ENCODE peak calls at places on chromosomes 3 and 15, in ten cellular contexts. One of them, this sample, is unnamed.

GRCh38 chr15:71338251-71338650 is 223.0 kb downstream of the THSD4 start:
- DNase-seq in RPMI7951: no peak
- DNase-seq in ELR: no peak
- DNase-seq in aorta: no peak
- DNase-seq in progenitor cell of endocrine pancreas: no peak
- DNase-seq in stimulated activated CD4-positive, alpha-beta T cell treated with anti-CD3 and anti-CD28 coated beads, Interleukin-1b, Interleukin-23, amount 100 ng/mL, for 1 hour: no peak
- DNase-seq in transverse colon: no peak
- DNase-seq in fibroblast of lung: no peak
- DNase-seq in EH: no peak
- DNase-seq in activated gamma-delta T cell treated with Interleukin-2 at 50 U/mL for 16 hours: no peak
- DNase-seq in this sample: no peak

GRCh38 chr15:40843885-40844542 is at the start of gene SPINT1:
- DNase-seq in RPMI7951: no peak
- DNase-seq in ELR: peak; percentile 16
- DNase-seq in aorta: peak; percentile 79
- DNase-seq in progenitor cell of endocrine pancreas: peak; percentile 44
- DNase-seq in stimulated activated CD4-positive, alpha-beta T cell treated with anti-CD3 and anti-CD28 coated beads, Interleukin-1b, Interleukin-23, amount 100 ng/mL, for 1 hour: no peak
- DNase-seq in transverse colon: peak; percentile 82
- DNase-seq in fibroblast of lung: no peak
- DNase-seq in EH: peak; percentile 14
- DNase-seq in activated gamma-delta T cell treated with Interleukin-2 at 50 U/mL for 16 hours: no peak
- DNase-seq in this sample: peak; percentile 82

GRCh38 chr3:158747417-158747816 is 15.2 kb upstream of the RARRES1 start:
- DNase-seq in RPMI7951: no peak
- DNase-seq in ELR: no peak
- DNase-seq in aorta: no peak
- DNase-seq in progenitor cell of endocrine pancreas: no peak
- DNase-seq in stimulated activated CD4-positive, alpha-beta T cell treated with anti-CD3 and anti-CD28 coated beads, Interleukin-1b, Interleukin-23, amount 100 ng/mL, for 1 hour: no peak
- DNase-seq in transverse colon: no peak
- DNase-seq in fibroblast of lung: no peak
- DNase-seq in EH: no peak
- DNase-seq in activated gamma-delta T cell treated with Interleukin-2 at 50 U/mL for 16 hours: no peak
- DNase-seq in this sample: no peak

GRCh38 chr3:34783881-34784280 is 855.4 kb upstream of the ARPP21 start:
- DNase-seq in RPMI7951: no peak
- DNase-seq in ELR: no peak
- DNase-seq in aorta: no peak
- DNase-seq in progenitor cell of endocrine pancreas: no peak
- DNase-seq in stimulated activated CD4-positive, alpha-beta T cell treated with anti-CD3 and anti-CD28 coated beads, Interleukin-1b, Interleukin-23, amount 100 ng/mL, for 1 hour: no peak
- DNase-seq in transverse colon: no peak
- DNase-seq in fibroblast of lung: no peak
- DNase-seq in EH: peak; percentile 33
- DNase-seq in activated gamma-delta T cell treated with Interleukin-2 at 50 U/mL for 16 hours: no peak
- DNase-seq in this sample: no peak

GRCh38 chr3:117524890-117525289 is 815.3 kb downstream of the TUSC7 start:
- DNase-seq in RPMI7951: no peak
- DNase-seq in ELR: peak; percentile 35
- DNase-seq in aorta: no peak
- DNase-seq in progenitor cell of endocrine pancreas: no peak
- DNase-seq in stimulated activated CD4-positive, alpha-beta T cell treated with anti-CD3 and anti-CD28 coated beads, Interleukin-1b, Interleukin-23, amount 100 ng/mL, for 1 hour: no peak
- DNase-seq in transverse colon: no peak
- DNase-seq in fibroblast of lung: peak; percentile 67
- DNase-seq in EH: peak; percentile 30
- DNase-seq in activated gamma-delta T cell treated with Interleukin-2 at 50 U/mL for 16 hours: no peak
- DNase-seq in this sample: no peak

GRCh38 chr3:58351920-58352319 is 19.2 kb downstream of the PXK start:
- DNase-seq in RPMI7951: no peak
- DNase-seq in ELR: no peak
- DNase-seq in aorta: no peak
- DNase-seq in progenitor cell of endocrine pancreas: no peak
- DNase-seq in stimulated activated CD4-positive, alpha-beta T cell treated with anti-CD3 and anti-CD28 coated beads, Interleukin-1b, Interleukin-23, amount 100 ng/mL, for 1 hour: no peak
- DNase-seq in transverse colon: no peak
- DNase-seq in fibroblast of lung: no peak
- DNase-seq in EH: no peak
- DNase-seq in activated gamma-delta T cell treated with Interleukin-2 at 50 U/mL for 16 hours: no peak
- DNase-seq in this sample: peak; percentile 60

GRCh38 chr3:194086251-194087075 is 49.5 kb upstream of the HES1 start:
- DNase-seq in RPMI7951: no peak
- DNase-seq in ELR: no peak
- DNase-seq in aorta: no peak
- DNase-seq in progenitor cell of endocrine pancreas: no peak
- DNase-seq in stimulated activated CD4-positive, alpha-beta T cell treated with anti-CD3 and anti-CD28 coated beads, Interleukin-1b, Interleukin-23, amount 100 ng/mL, for 1 hour: no peak
- DNase-seq in transverse colon: no peak
- DNase-seq in fibroblast of lung: no peak
- DNase-seq in EH: peak; percentile 65
- DNase-seq in activated gamma-delta T cell treated with Interleukin-2 at 50 U/mL for 16 hours: no peak
- DNase-seq in this sample: no peak

GRCh38 chr15:79115971-79116370 is 25.4 kb upstream of the RASGRF1 start:
- DNase-seq in RPMI7951: no peak
- DNase-seq in ELR: no peak
- DNase-seq in aorta: no peak
- DNase-seq in progenitor cell of endocrine pancreas: no peak
- DNase-seq in stimulated activated CD4-positive, alpha-beta T cell treated with anti-CD3 and anti-CD28 coated beads, Interleukin-1b, Interleukin-23, amount 100 ng/mL, for 1 hour: no peak
- DNase-seq in transverse colon: no peak
- DNase-seq in fibroblast of lung: no peak
- DNase-seq in EH: no peak
- DNase-seq in activated gamma-delta T cell treated with Interleukin-2 at 50 U/mL for 16 hours: no peak
- DNase-seq in this sample: no peak

GRCh38 chr3:28924744-28925360 is 356.0 kb upstream of the RBMS3 start:
- DNase-seq in RPMI7951: peak; percentile 23
- DNase-seq in ELR: peak; percentile 58
- DNase-seq in aorta: no peak
- DNase-seq in progenitor cell of endocrine pancreas: no peak
- DNase-seq in stimulated activated CD4-positive, alpha-beta T cell treated with anti-CD3 and anti-CD28 coated beads, Interleukin-1b, Interleukin-23, amount 100 ng/mL, for 1 hour: no peak
- DNase-seq in transverse colon: no peak
- DNase-seq in fibroblast of lung: no peak
- DNase-seq in EH: peak; percentile 48
- DNase-seq in activated gamma-delta T cell treated with Interleukin-2 at 50 U/mL for 16 hours: no peak
- DNase-seq in this sample: no peak

GRCh38 chr15:64571857-64572291 is 111.5 kb downstream of the ZNF609 start:
- DNase-seq in RPMI7951: no peak
- DNase-seq in ELR: no peak
- DNase-seq in aorta: no peak
- DNase-seq in progenitor cell of endocrine pancreas: no peak
- DNase-seq in stimulated activated CD4-positive, alpha-beta T cell treated with anti-CD3 and anti-CD28 coated beads, Interleukin-1b, Interleukin-23, amount 100 ng/mL, for 1 hour: no peak
- DNase-seq in transverse colon: no peak
- DNase-seq in fibroblast of lung: no peak
- DNase-seq in EH: no peak
- DNase-seq in activated gamma-delta T cell treated with Interleukin-2 at 50 U/mL for 16 hours: no peak
- DNase-seq in this sample: no peak

GRCh38 chr3:29373016-29373690 is 92.3 kb downstream of the RBMS3 start:
- DNase-seq in RPMI7951: peak; percentile 93
- DNase-seq in ELR: peak; percentile 61
- DNase-seq in aorta: no peak
- DNase-seq in progenitor cell of endocrine pancreas: no peak
- DNase-seq in stimulated activated CD4-positive, alpha-beta T cell treated with anti-CD3 and anti-CD28 coated beads, Interleukin-1b, Interleukin-23, amount 100 ng/mL, for 1 hour: no peak
- DNase-seq in transverse colon: no peak
- DNase-seq in fibroblast of lung: peak; percentile 35
- DNase-seq in EH: peak; percentile 85
- DNase-seq in activated gamma-delta T cell treated with Interleukin-2 at 50 U/mL for 16 hours: no peak
- DNase-seq in this sample: no peak

GRCh38 chr3:77672016-77672415 is 632.1 kb downstream of the ROBO2 start:
- DNase-seq in RPMI7951: no peak
- DNase-seq in ELR: no peak
- DNase-seq in aorta: no peak
- DNase-seq in progenitor cell of endocrine pancreas: no peak
- DNase-seq in stimulated activated CD4-positive, alpha-beta T cell treated with anti-CD3 and anti-CD28 coated beads, Interleukin-1b, Interleukin-23, amount 100 ng/mL, for 1 hour: no peak
- DNase-seq in transverse colon: no peak
- DNase-seq in fibroblast of lung: no peak
- DNase-seq in EH: no peak
- DNase-seq in activated gamma-delta T cell treated with Interleukin-2 at 50 U/mL for 16 hours: no peak
- DNase-seq in this sample: peak; percentile 21

GRCh38 chr15:83475551-83475950 is 28.4 kb downstream of the SH3GL3 start:
- DNase-seq in RPMI7951: peak; percentile 10
- DNase-seq in ELR: peak; percentile 42
- DNase-seq in aorta: no peak
- DNase-seq in progenitor cell of endocrine pancreas: no peak
- DNase-seq in stimulated activated CD4-positive, alpha-beta T cell treated with anti-CD3 and anti-CD28 coated beads, Interleukin-1b, Interleukin-23, amount 100 ng/mL, for 1 hour: no peak
- DNase-seq in transverse colon: no peak
- DNase-seq in fibroblast of lung: peak; percentile 15
- DNase-seq in EH: no peak
- DNase-seq in activated gamma-delta T cell treated with Interleukin-2 at 50 U/mL for 16 hours: no peak
- DNase-seq in this sample: no peak

GRCh38 chr3:131503328-131503650 is 518 bp upstream of the MRPL3 start:
- DNase-seq in RPMI7951: peak; percentile 21
- DNase-seq in ELR: peak; percentile 7
- DNase-seq in aorta: no peak
- DNase-seq in progenitor cell of endocrine pancreas: no peak
- DNase-seq in stimulated activated CD4-positive, alpha-beta T cell treated with anti-CD3 and anti-CD28 coated beads, Interleukin-1b, Interleukin-23, amount 100 ng/mL, for 1 hour: no peak
- DNase-seq in transverse colon: no peak
- DNase-seq in fibroblast of lung: no peak
- DNase-seq in EH: peak; percentile 12
- DNase-seq in activated gamma-delta T cell treated with Interleukin-2 at 50 U/mL for 16 hours: no peak
- DNase-seq in this sample: peak; percentile 38

GRCh38 chr3:11411956-11412355 is 139.8 kb downstream of the ATG7 start:
- DNase-seq in RPMI7951: no peak
- DNase-seq in ELR: no peak
- DNase-seq in aorta: no peak
- DNase-seq in progenitor cell of endocrine pancreas: no peak
- DNase-seq in stimulated activated CD4-positive, alpha-beta T cell treated with anti-CD3 and anti-CD28 coated beads, Interleukin-1b, Interleukin-23, amount 100 ng/mL, for 1 hour: no peak
- DNase-seq in transverse colon: no peak
- DNase-seq in fibroblast of lung: no peak
- DNase-seq in EH: no peak
- DNase-seq in activated gamma-delta T cell treated with Interleukin-2 at 50 U/mL for 16 hours: no peak
- DNase-seq in this sample: no peak

GRCh38 chr3:171895890-171896289 is 52.7 kb downstream of the TMEM212 start:
- DNase-seq in RPMI7951: no peak
- DNase-seq in ELR: no peak
- DNase-seq in aorta: no peak
- DNase-seq in progenitor cell of endocrine pancreas: no peak
- DNase-seq in stimulated activated CD4-positive, alpha-beta T cell treated with anti-CD3 and anti-CD28 coated beads, Interleukin-1b, Interleukin-23, amount 100 ng/mL, for 1 hour: no peak
- DNase-seq in transverse colon: no peak
- DNase-seq in fibroblast of lung: no peak
- DNase-seq in EH: no peak
- DNase-seq in activated gamma-delta T cell treated with Interleukin-2 at 50 U/mL for 16 hours: no peak
- DNase-seq in this sample: no peak

GRCh38 chr3:124582196-124582595 is 148.1 kb upstream of the UMPS start:
- DNase-seq in RPMI7951: no peak
- DNase-seq in ELR: no peak
- DNase-seq in aorta: no peak
- DNase-seq in progenitor cell of endocrine pancreas: no peak
- DNase-seq in stimulated activated CD4-positive, alpha-beta T cell treated with anti-CD3 and anti-CD28 coated beads, Interleukin-1b, Interleukin-23, amount 100 ng/mL, for 1 hour: no peak
- DNase-seq in transverse colon: no peak
- DNase-seq in fibroblast of lung: no peak
- DNase-seq in EH: no peak
- DNase-seq in activated gamma-delta T cell treated with Interleukin-2 at 50 U/mL for 16 hours: no peak
- DNase-seq in this sample: no peak

GRCh38 chr3:62169871-62170660 is 203.3 kb downstream of the FEZF2 start:
- DNase-seq in RPMI7951: peak; percentile 66
- DNase-seq in ELR: peak; percentile 70
- DNase-seq in aorta: no peak
- DNase-seq in progenitor cell of endocrine pancreas: no peak
- DNase-seq in stimulated activated CD4-positive, alpha-beta T cell treated with anti-CD3 and anti-CD28 coated beads, Interleukin-1b, Interleukin-23, amount 100 ng/mL, for 1 hour: no peak
- DNase-seq in transverse colon: no peak
- DNase-seq in fibroblast of lung: no peak
- DNase-seq in EH: peak; percentile 45
- DNase-seq in activated gamma-delta T cell treated with Interleukin-2 at 50 U/mL for 16 hours: no peak
- DNase-seq in this sample: no peak

GRCh38 chr3:69500604-69501003 is 114.7 kb upstream of the FRMD4B start:
- DNase-seq in RPMI7951: no peak
- DNase-seq in ELR: no peak
- DNase-seq in aorta: no peak
- DNase-seq in progenitor cell of endocrine pancreas: no peak
- DNase-seq in stimulated activated CD4-positive, alpha-beta T cell treated with anti-CD3 and anti-CD28 coated beads, Interleukin-1b, Interleukin-23, amount 100 ng/mL, for 1 hour: no peak
- DNase-seq in transverse colon: no peak
- DNase-seq in fibroblast of lung: no peak
- DNase-seq in EH: no peak
- DNase-seq in activated gamma-delta T cell treated with Interleukin-2 at 50 U/mL for 16 hours: no peak
- DNase-seq in this sample: no peak

GRCh38 chr15:35195649-35196048 is 110.6 kb upstream of the NANOGP8 start:
- DNase-seq in RPMI7951: no peak
- DNase-seq in ELR: peak; percentile 2
- DNase-seq in aorta: no peak
- DNase-seq in progenitor cell of endocrine pancreas: no peak
- DNase-seq in stimulated activated CD4-positive, alpha-beta T cell treated with anti-CD3 and anti-CD28 coated beads, Interleukin-1b, Interleukin-23, amount 100 ng/mL, for 1 hour: no peak
- DNase-seq in transverse colon: no peak
- DNase-seq in fibroblast of lung: no peak
- DNase-seq in EH: no peak
- DNase-seq in activated gamma-delta T cell treated with Interleukin-2 at 50 U/mL for 16 hours: no peak
- DNase-seq in this sample: no peak

GRCh38 chr15:82647045-82647834 is at the start of gene CPEB1:
- DNase-seq in RPMI7951: peak; percentile 75
- DNase-seq in ELR: peak; percentile 24
- DNase-seq in aorta: peak; percentile 87
- DNase-seq in progenitor cell of endocrine pancreas: no peak
- DNase-seq in stimulated activated CD4-positive, alpha-beta T cell treated with anti-CD3 and anti-CD28 coated beads, Interleukin-1b, Interleukin-23, amount 100 ng/mL, for 1 hour: no peak
- DNase-seq in transverse colon: peak; percentile 42
- DNase-seq in fibroblast of lung: peak; percentile 51
- DNase-seq in EH: peak; percentile 38
- DNase-seq in activated gamma-delta T cell treated with Interleukin-2 at 50 U/mL for 16 hours: peak; percentile 31
- DNase-seq in this sample: peak; percentile 61

GRCh38 chr15:61169275-61169903 is 59.7 kb downstream of the RORA start:
- DNase-seq in RPMI7951: no peak
- DNase-seq in ELR: no peak
- DNase-seq in aorta: no peak
- DNase-seq in progenitor cell of endocrine pancreas: no peak
- DNase-seq in stimulated activated CD4-positive, alpha-beta T cell treated with anti-CD3 and anti-CD28 coated beads, Interleukin-1b, Interleukin-23, amount 100 ng/mL, for 1 hour: no peak
- DNase-seq in transverse colon: no peak
- DNase-seq in fibroblast of lung: no peak
- DNase-seq in EH: no peak
- DNase-seq in activated gamma-delta T cell treated with Interleukin-2 at 50 U/mL for 16 hours: no peak
- DNase-seq in this sample: no peak

GRCh38 chr15:74400915-74401757 is 32.6 kb downstream of the SEMA7A start:
- DNase-seq in RPMI7951: no peak
- DNase-seq in ELR: no peak
- DNase-seq in aorta: no peak
- DNase-seq in progenitor cell of endocrine pancreas: no peak
- DNase-seq in stimulated activated CD4-positive, alpha-beta T cell treated with anti-CD3 and anti-CD28 coated beads, Interleukin-1b, Interleukin-23, amount 100 ng/mL, for 1 hour: no peak
- DNase-seq in transverse colon: no peak
- DNase-seq in fibroblast of lung: no peak
- DNase-seq in EH: no peak
- DNase-seq in activated gamma-delta T cell treated with Interleukin-2 at 50 U/mL for 16 hours: peak; percentile 34
- DNase-seq in this sample: peak; percentile 17

GRCh38 chr3:49358884-49359225 is 702 bp upstream of the GPX1 start:
- DNase-seq in RPMI7951: no peak
- DNase-seq in ELR: no peak
- DNase-seq in aorta: no peak
- DNase-seq in progenitor cell of endocrine pancreas: no peak
- DNase-seq in stimulated activated CD4-positive, alpha-beta T cell treated with anti-CD3 and anti-CD28 coated beads, Interleukin-1b, Interleukin-23, amount 100 ng/mL, for 1 hour: no peak
- DNase-seq in transverse colon: no peak
- DNase-seq in fibroblast of lung: no peak
- DNase-seq in EH: no peak
- DNase-seq in activated gamma-delta T cell treated with Interleukin-2 at 50 U/mL for 16 hours: no peak
- DNase-seq in this sample: peak; percentile 54

GRCh38 chr3:146542179-146542578 is 2.2 kb downstream of the PLSCR1 start:
- DNase-seq in RPMI7951: no peak
- DNase-seq in ELR: peak; percentile 41
- DNase-seq in aorta: no peak
- DNase-seq in progenitor cell of endocrine pancreas: no peak
- DNase-seq in stimulated activated CD4-positive, alpha-beta T cell treated with anti-CD3 and anti-CD28 coated beads, Interleukin-1b, Interleukin-23, amount 100 ng/mL, for 1 hour: no peak
- DNase-seq in transverse colon: no peak
- DNase-seq in fibroblast of lung: peak; percentile 87
- DNase-seq in EH: no peak
- DNase-seq in activated gamma-delta T cell treated with Interleukin-2 at 50 U/mL for 16 hours: no peak
- DNase-seq in this sample: no peak

GRCh38 chr15:64466408-64467116 is 6.2 kb downstream of the ZNF609 start:
- DNase-seq in RPMI7951: no peak
- DNase-seq in ELR: no peak
- DNase-seq in aorta: no peak
- DNase-seq in progenitor cell of endocrine pancreas: no peak
- DNase-seq in stimulated activated CD4-positive, alpha-beta T cell treated with anti-CD3 and anti-CD28 coated beads, Interleukin-1b, Interleukin-23, amount 100 ng/mL, for 1 hour: no peak
- DNase-seq in transverse colon: no peak
- DNase-seq in fibroblast of lung: no peak
- DNase-seq in EH: no peak
- DNase-seq in activated gamma-delta T cell treated with Interleukin-2 at 50 U/mL for 16 hours: no peak
- DNase-seq in this sample: peak; percentile 81

GRCh38 chr15:72585659-72586058 is 68.8 kb upstream of the GOLGA6B start:
- DNase-seq in RPMI7951: peak; percentile 27
- DNase-seq in ELR: peak; percentile 40
- DNase-seq in aorta: no peak
- DNase-seq in progenitor cell of endocrine pancreas: no peak
- DNase-seq in stimulated activated CD4-positive, alpha-beta T cell treated with anti-CD3 and anti-CD28 coated beads, Interleukin-1b, Interleukin-23, amount 100 ng/mL, for 1 hour: no peak
- DNase-seq in transverse colon: no peak
- DNase-seq in fibroblast of lung: peak; percentile 51
- DNase-seq in EH: peak; percentile 31
- DNase-seq in activated gamma-delta T cell treated with Interleukin-2 at 50 U/mL for 16 hours: no peak
- DNase-seq in this sample: peak; percentile 1

GRCh38 chr3:111069974-111070751 is 1.5 kb upstream of the NECTIN3 start:
- DNase-seq in RPMI7951: peak; percentile 21
- DNase-seq in ELR: peak; percentile 42
- DNase-seq in aorta: no peak
- DNase-seq in progenitor cell of endocrine pancreas: no peak
- DNase-seq in stimulated activated CD4-positive, alpha-beta T cell treated with anti-CD3 and anti-CD28 coated beads, Interleukin-1b, Interleukin-23, amount 100 ng/mL, for 1 hour: no peak
- DNase-seq in transverse colon: peak; percentile 22
- DNase-seq in fibroblast of lung: peak; percentile 31
- DNase-seq in EH: peak; percentile 60
- DNase-seq in activated gamma-delta T cell treated with Interleukin-2 at 50 U/mL for 16 hours: no peak
- DNase-seq in this sample: peak; percentile 47

This sample was measured in NCI-H69.